ENCODE peak calls at places on chromosomes 3 and 15, in nine cellular contexts. V is neural crest cell; U is GM19239; H is activated CD8-positive, alpha-beta memory T cell treated with anti-CD3 and anti-CD28 coated beads, Interleukin-2, amount 50 U/mL, for 48 hours; M is spleen; E is stimulated activated CD8-positive, alpha-beta memory T cell treated with anti-CD3 and anti-CD28 coated beads, Interleukin-15, amount 100 ng/mL, for 24 hours; C is GM10248; L is glutamatergic neuron; W is activated T-cell treated with anti-CD3 and anti-CD28 coated beads, Interleukin-2, amount 50 U/mL, for 48 hours. T is an unnamed sample.

GRCh38 chr3:52834871-52835501 is at the start of gene MUSTN1:
- DNase-seq in V (peak; percentile 37), U (no peak), H (no peak), M (no peak), E (no peak), C (no peak), L (peak; percentile 57), W (no peak), T (peak; percentile 36)

GRCh38 chr3:4550957-4551754 is 58.0 kb downstream of the ITPR1 start:
- DNase-seq in V (no peak), U (no peak), H (no peak), M (no peak), E (no peak), C (no peak), L (no peak), W (no peak), T (no peak)

GRCh38 chr3:177946965-177947364 is 589.3 kb upstream of the KCNMB2 start:
- DNase-seq in V (no peak), U (no peak), H (no peak), M (no peak), E (no peak), C (no peak), L (no peak), W (no peak), T (no peak)

GRCh38 chr15:52050416-52050815 is 31.4 kb downstream of the MAPK6 start:
- DNase-seq in V (no peak), U (no peak), H (no peak), M (no peak), E (no peak), C (no peak), L (no peak), W (no peak), T (no peak)

GRCh38 chr15:26352909-26353308 is 420.0 kb downstream of the GABRB3 start:
- DNase-seq in V (no peak), U (no peak), H (no peak), M (no peak), E (no peak), C (no peak), L (no peak), W (no peak), T (no peak)

GRCh38 chr3:134325722-134326121 is 48.5 kb downstream of the AMOTL2 start:
- DNase-seq in V (no peak), U (no peak), H (no peak), M (no peak), E (no peak), C (no peak), L (no peak), W (no peak), T (no peak)

GRCh38 chr3:173823911-173824460 is 426.4 kb downstream of the NLGN1 start:
- DNase-seq in V (no peak), U (no peak), H (no peak), M (no peak), E (no peak), C (no peak), L (no peak), W (no peak), T (no peak)

GRCh38 chr3:155744626-155745324 is at the start of gene PLCH1:
- DNase-seq in V (peak; percentile 75), U (peak; percentile 22), H (peak; percentile 63), M (peak; percentile 87), E (peak; percentile 3), C (peak; percentile 67), L (peak; percentile 86), W (peak; percentile 56), T (no peak)

GRCh38 chr3:64814360-64814759 is 126.6 kb upstream of the ADAMTS9 start:
- DNase-seq in V (no peak), U (no peak), H (no peak), M (no peak), E (no peak), C (no peak), L (no peak), W (no peak), T (no peak)

GRCh38 chr3:20190991-20191390 is 5.0 kb upstream of the SGO1 start:
- DNase-seq in V (no peak), U (no peak), H (no peak), M (no peak), E (no peak), C (no peak), L (peak; percentile 21), W (no peak), T (no peak)

GRCh38 chr3:63652066-63652725 is at the start of gene SNTN:
- DNase-seq in V (no peak), U (no peak), H (no peak), M (no peak), E (no peak), C (no peak), L (peak; percentile 16), W (no peak), T (no peak)

GRCh38 chr3:158961911-158962310 is 160.1 kb downstream of the MFSD1 start:
- DNase-seq in V (no peak), U (no peak), H (no peak), M (no peak), E (no peak), C (no peak), L (no peak), W (no peak), T (no peak)

T was measured in smooth muscle cell of the brain vasculature.